ENCODE peak calls at places on chromosomes 4 and X, in six cellular contexts. E is HT1080; X is CD8-positive, alpha-beta memory T cell; M is A673; I is AG08395; U is endothelial cell. V is an unnamed sample.

GRCh38 chr4:67918428-67918827 is 34.6 kb upstream of the TMPRSS11D start:
- DNase-seq in E (peak), X (no peak), M (no peak), I (no peak), U (no peak), V (no peak)

GRCh38 chr4:109184421-109184956 is 118.0 kb downstream of the COL25A1 start:
- DNase-seq in E (peak), X (no peak), M (peak), I (no peak), U (no peak), V (no peak)

GRCh38 chr4:126071346-126072333 is 756.9 kb downstream of the FAT4 start:
- DNase-seq in E (peak), X (no peak), M (no peak), I (peak), U (no peak), V (peak)

GRCh38 chr4:55468724-55469123 is 73.0 kb downstream of the TMEM165 start:
- DNase-seq in E (peak), X (no peak), M (no peak), I (peak), U (no peak), V (no peak)

GRCh38 chrX:75337525-75337924 is 63.6 kb downstream of the UPRT start:
- DNase-seq in E (no peak), X (no peak), M (no peak), I (no peak), U (no peak), V (no peak)

GRCh38 chr4:99594818-99595217 is 20.2 kb downstream of the MTTP start:
- DNase-seq in E (no peak), X (no peak), M (no peak), I (no peak), U (no peak), V (no peak)

GRCh38 chrX:119735467-119735866 is 22.9 kb upstream of the SOWAHD start:
- DNase-seq in E (no peak), X (no peak), M (no peak), I (no peak), U (no peak), V (no peak)

GRCh38 chr4:126850286-126850685 is 782.5 kb upstream of the INTU start:
- DNase-seq in E (peak), X (no peak), M (peak), I (peak), U (no peak), V (peak)

GRCh38 chr4:188218392-188218791 is 79.2 kb downstream of the TRIML1 start:
- DNase-seq in E (no peak), X (no peak), M (no peak), I (no peak), U (no peak), V (no peak)

GRCh38 chr4:833156-833555 is 7.2 kb upstream of the CPLX1 start:
- DNase-seq in E (no peak), X (no peak), M (no peak), I (no peak), U (no peak), V (no peak)

GRCh38 chrX:74218895-74219294 is 85.1 kb upstream of the ZCCHC13 start:
- DNase-seq in E (no peak), X (no peak), M (no peak), I (no peak), U (no peak), V (no peak)

GRCh38 chrX:46263494-46263893 is 281.7 kb downstream of the ZNF674 start:
- DNase-seq in E (peak), X (no peak), M (no peak), I (no peak), U (no peak), V (no peak)

GRCh38 chr4:105060628-105061027 is 86.0 kb upstream of the TET2 start:
- DNase-seq in E (peak), X (no peak), M (no peak), I (no peak), U (no peak), V (no peak)

GRCh38 chrX:113305496-113305895 is 464.9 kb upstream of the AMOT start:
- DNase-seq in E (peak), X (no peak), M (no peak), I (peak), U (no peak), V (peak)

GRCh38 chr4:153257966-153258365 is 53.7 kb downstream of the TRIM2 start:
- DNase-seq in E (no peak), X (no peak), M (no peak), I (no peak), U (no peak), V (no peak)

GRCh38 chr4:112817933-112818921 is 181.3 kb downstream of the LARP7 start:
- DNase-seq in E (peak), X (no peak), M (peak), I (peak), U (peak), V (peak)

GRCh38 chr4:121217385-121217784 is 53.3 kb upstream of the TNIP3 start:
- DNase-seq in E (no peak), X (no peak), M (peak), I (peak), U (no peak), V (peak)

GRCh38 chr4:118289794-118290193 is 63.0 kb downstream of the PRSS12 start:
- DNase-seq in E (no peak), X (no peak), M (no peak), I (peak), U (no peak), V (peak)

GRCh38 chr4:139835006-139835405 is 169.4 kb downstream of the MGST2 start:
- DNase-seq in E (no peak), X (no peak), M (no peak), I (no peak), U (no peak), V (no peak)

GRCh38 chr4:137700072-137700471 is 167.8 kb upstream of the PCDH18 start:
- DNase-seq in E (no peak), X (no peak), M (no peak), I (no peak), U (no peak), V (no peak)

GRCh38 chrX:9310596-9310995 is 154.3 kb upstream of the TBL1X start:
- DNase-seq in E (peak), X (no peak), M (no peak), I (peak), U (no peak), V (no peak)